ENCODE peak calls at places on chromosome 6, in seven cellular contexts. One of them, this sample, is unnamed.

GRCh38 chr6:40322336-40322735 is 264.8 kb downstream of the LRFN2 start:
- DNase-seq in WTC11: no peak
- DNase-seq in Panc1: no peak
- DNase-seq in cardiac fibroblast: no peak
- DNase-seq in tibial artery: no peak
- DNase-seq in HuH-7: no peak
- DNase-seq in hippocampal formation: no peak
- DNase-seq in this sample: no peak

GRCh38 chr6:28884423-28885148 is 39.2 kb downstream of the TRIM27 start:
- DNase-seq in WTC11: no peak
- DNase-seq in Panc1: no peak
- DNase-seq in cardiac fibroblast: no peak
- DNase-seq in tibial artery: no peak
- DNase-seq in HuH-7: no peak
- DNase-seq in hippocampal formation: no peak
- DNase-seq in this sample: no peak

GRCh38 chr6:143962644-143962929 is 45.5 kb downstream of the PLAGL1 start:
- DNase-seq in cardiac fibroblast: peak; percentile 32
- DNase-seq in HuH-7: no peak
- DNase-seq in Panc1: no peak
- DNase-seq in hippocampal formation: no peak
- DNase-seq in WTC11: no peak
- DNase-seq in tibial artery: no peak
- DNase-seq in this sample: no peak

GRCh38 chr6:95489185-95489863 is 88.0 kb upstream of the MANEA start:
- DNase-seq in tibial artery: no peak
- DNase-seq in HuH-7: no peak
- DNase-seq in cardiac fibroblast: no peak
- DNase-seq in WTC11: no peak
- DNase-seq in hippocampal formation: no peak
- DNase-seq in Panc1: no peak
- DNase-seq in this sample: no peak

GRCh38 chr6:165852676-165853075 is 189.6 kb upstream of the PDE10A start:
- DNase-seq in HuH-7: no peak
- DNase-seq in Panc1: no peak
- DNase-seq in WTC11: no peak
- DNase-seq in tibial artery: no peak
- DNase-seq in cardiac fibroblast: no peak
- DNase-seq in hippocampal formation: no peak
- DNase-seq in this sample: no peak

GRCh38 chr6:119844385-119844784 is 494.8 kb upstream of the MAN1A1 start:
- DNase-seq in HuH-7: no peak
- DNase-seq in cardiac fibroblast: no peak
- DNase-seq in hippocampal formation: no peak
- DNase-seq in WTC11: no peak
- DNase-seq in Panc1: no peak
- DNase-seq in tibial artery: no peak
- DNase-seq in this sample: no peak

GRCh38 chr6:121515615-121516265 is 80.3 kb downstream of the GJA1 start:
- DNase-seq in HuH-7: no peak
- DNase-seq in tibial artery: no peak
- DNase-seq in hippocampal formation: no peak
- DNase-seq in WTC11: no peak
- DNase-seq in cardiac fibroblast: peak; percentile 94
- DNase-seq in Panc1: no peak
- DNase-seq in this sample: peak; percentile 16

GRCh38 chr6:17001188-17001587 is 100.7 kb upstream of the STMND1 start:
- DNase-seq in cardiac fibroblast: no peak
- DNase-seq in hippocampal formation: no peak
- DNase-seq in tibial artery: no peak
- DNase-seq in HuH-7: no peak
- DNase-seq in WTC11: no peak
- DNase-seq in Panc1: no peak
- DNase-seq in this sample: no peak

GRCh38 chr6:127103482-127103881 is 15.0 kb upstream of the RSPO3 start:
- DNase-seq in Panc1: no peak
- DNase-seq in HuH-7: no peak
- DNase-seq in WTC11: no peak
- DNase-seq in hippocampal formation: no peak
- DNase-seq in cardiac fibroblast: peak; percentile 35
- DNase-seq in tibial artery: no peak
- DNase-seq in this sample: no peak

GRCh38 chr6:10151144-10151915 is 263.5 kb downstream of the TFAP2A start:
- DNase-seq in hippocampal formation: no peak
- DNase-seq in WTC11: no peak
- DNase-seq in Panc1: no peak
- DNase-seq in cardiac fibroblast: peak; percentile 14
- DNase-seq in tibial artery: no peak
- DNase-seq in HuH-7: no peak
- DNase-seq in this sample: no peak

GRCh38 chr6:108464506-108465084 is 96.1 kb upstream of the FOXO3 start:
- DNase-seq in cardiac fibroblast: peak; percentile 29
- DNase-seq in tibial artery: no peak
- DNase-seq in WTC11: no peak
- DNase-seq in HuH-7: no peak
- DNase-seq in hippocampal formation: no peak
- DNase-seq in Panc1: no peak
- DNase-seq in this sample: no peak

GRCh38 chr6:9523462-9523861 is 891.4 kb downstream of the TFAP2A start:
- DNase-seq in Panc1: no peak
- DNase-seq in HuH-7: no peak
- DNase-seq in WTC11: no peak
- DNase-seq in cardiac fibroblast: peak; percentile 80
- DNase-seq in hippocampal formation: no peak
- DNase-seq in tibial artery: no peak
- DNase-seq in this sample: peak; percentile 72

GRCh38 chr6:6580225-6580870 is 8.2 kb upstream of the LY86 start:
- DNase-seq in HuH-7: no peak
- DNase-seq in tibial artery: no peak
- DNase-seq in cardiac fibroblast: no peak
- DNase-seq in Panc1: no peak
- DNase-seq in hippocampal formation: no peak
- DNase-seq in WTC11: no peak
- DNase-seq in this sample: no peak

GRCh38 chr6:42782689-42783176 is 881 bp downstream of the BICRAL start:
- DNase-seq in WTC11: peak; percentile 61
- DNase-seq in cardiac fibroblast: peak; percentile 92
- DNase-seq in HuH-7: peak; percentile 70
- DNase-seq in hippocampal formation: peak; percentile 87
- DNase-seq in Panc1: no peak
- DNase-seq in tibial artery: peak; percentile 77
- DNase-seq in this sample: peak; percentile 82

GRCh38 chr6:45697605-45698004 is 318.1 kb downstream of the CLIC5 start:
- DNase-seq in hippocampal formation: no peak
- DNase-seq in WTC11: no peak
- DNase-seq in tibial artery: no peak
- DNase-seq in Panc1: no peak
- DNase-seq in HuH-7: no peak
- DNase-seq in cardiac fibroblast: peak; percentile 98
- DNase-seq in this sample: peak; percentile 98

This sample was measured in H4.